ENCODE peak calls at places on chromosome 13, in six cellular contexts. M is effector memory CD4-positive, alpha-beta T cell; B is progenitor cell of endocrine pancreas; K is posterior cingulate gyrus; O is IMR-90; I is islet precursor cell. G is an unnamed sample.

GRCh38 chr13:51453308-51453958 is 597 bp upstream of the INTS6 start:
- DNase-seq in M (peak; percentile 72), I (no peak), O (no peak), K (peak; percentile 80), B (peak; percentile 65), G (no peak)

GRCh38 chr13:50444726-50445125 is 398.8 kb downstream of the DLEU7 start:
- DNase-seq in K (no peak), O (no peak), M (no peak), I (no peak), B (no peak), G (no peak)

GRCh38 chr13:91369432-91369831 is 21.9 kb downstream of the MIR17HG start:
- DNase-seq in I (peak; percentile 82), O (peak; percentile 28), M (no peak), K (no peak), B (no peak), G (no peak)

GRCh38 chr13:31048521-31048920 is 113.2 kb downstream of the HSPH1 start:
- DNase-seq in I (peak; percentile 57), O (no peak), B (no peak), K (no peak), M (no peak), G (no peak)

GRCh38 chr13:23754506-23754905 is 134.7 kb downstream of the MIPEP start:
- DNase-seq in I (no peak), B (no peak), O (peak; percentile 52), K (no peak), M (peak; percentile 15), G (no peak)

GRCh38 chr13:41613984-41614581 is 156.7 kb downstream of the RGCC start:
- DNase-seq in M (no peak), K (peak; percentile 43), I (peak; percentile 88), O (peak; percentile 96), B (no peak), G (no peak)

GRCh38 chr13:87426737-87427136 is 244.4 kb upstream of the SLITRK5 start:
- DNase-seq in B (no peak), I (no peak), K (no peak), M (no peak), O (no peak), G (no peak)

GRCh38 chr13:90396266-90396665 is 951.2 kb upstream of the MIR17HG start:
- DNase-seq in O (no peak), I (no peak), M (no peak), B (no peak), K (no peak), G (no peak)

GRCh38 chr13:59247166-59247565 is 916.6 kb downstream of the DIAPH3 start:
- DNase-seq in M (no peak), K (peak; percentile 77), I (peak; percentile 59), B (no peak), O (no peak), G (no peak)

GRCh38 chr13:76799696-76800095 is 86.5 kb downstream of the KCTD12 start:
- DNase-seq in M (no peak), I (no peak), B (no peak), K (no peak), O (no peak), G (no peak)

GRCh38 chr13:43852923-43853404 is 26.6 kb downstream of the CCDC122 start:
- DNase-seq in K (no peak), I (no peak), B (no peak), O (no peak), M (no peak), G (no peak)

GRCh38 chr13:59823495-59823894 is 340.2 kb downstream of the DIAPH3 start:
- DNase-seq in I (no peak), B (no peak), K (no peak), M (no peak), O (peak; percentile 77), G (no peak)

GRCh38 chr13:98890186-98890585 is 87.7 kb downstream of the DOCK9 start:
- DNase-seq in B (no peak), K (peak; percentile 52), I (peak; percentile 83), O (peak; percentile 74), M (no peak), G (no peak)

GRCh38 chr13:101552797-101553196 is 100.3 kb downstream of the ITGBL1 start:
- DNase-seq in K (no peak), O (peak; percentile 55), I (no peak), M (no peak), B (no peak), G (no peak)

GRCh38 chr13:46310066-46310465 is 77.0 kb downstream of the RUBCNL start:
- DNase-seq in M (no peak), B (no peak), O (no peak), K (no peak), I (no peak), G (no peak)

GRCh38 chr13:79354285-79354684 is 51.8 kb downstream of the RBM26 start:
- DNase-seq in M (no peak), O (no peak), B (no peak), I (no peak), K (no peak), G (no peak)

GRCh38 chr13:50130686-50131051 is 115.4 kb downstream of the KCNRG start:
- DNase-seq in K (peak; percentile 51), B (no peak), M (no peak), I (no peak), O (peak; percentile 47), G (no peak)

GRCh38 chr13:64997438-64997837 is 2232.7 kb downstream of the PCDH9 start:
- DNase-seq in O (no peak), K (no peak), B (no peak), M (no peak), I (no peak), G (no peak)

GRCh38 chr13:37313383-37313782 is 207.9 kb upstream of the CSNK1A1L start:
- DNase-seq in I (no peak), O (peak; percentile 92), M (no peak), B (no peak), K (no peak), G (no peak)

GRCh38 chr13:65744761-65745160 is 1485.4 kb downstream of the PCDH9 start:
- DNase-seq in B (no peak), I (no peak), M (no peak), O (peak; percentile 79), K (no peak), G (no peak)

GRCh38 chr13:35179494-35179893 is 237.4 kb downstream of the NBEA start:
- DNase-seq in O (no peak), B (no peak), M (no peak), I (no peak), K (no peak), G (no peak)

GRCh38 chr13:25732146-25732865 is 319.5 kb downstream of the SHISA2 start:
- DNase-seq in I (no peak), M (no peak), O (peak; percentile 2), K (no peak), B (no peak), G (no peak)

GRCh38 chr13:98509271-98510155 is 67.4 kb downstream of the STK24 start:
- DNase-seq in K (no peak), B (no peak), O (peak; percentile 92), I (peak; percentile 70), M (peak; percentile 41), G (no peak)

GRCh38 chr13:77000475-77000874 is 8.6 kb downstream of the CLN5 start:
- DNase-seq in B (no peak), M (no peak), O (no peak), I (no peak), K (no peak), G (no peak)

GRCh38 chr13:25733061-25733491 is 318.7 kb downstream of the SHISA2 start:
- DNase-seq in M (no peak), O (no peak), K (no peak), B (no peak), I (no peak), G (no peak)

GRCh38 chr13:29543230-29544215 is 52.0 kb downstream of the SLC7A1 start:
- DNase-seq in I (peak; percentile 90), O (peak; percentile 60), K (no peak), B (no peak), M (no peak), G (no peak)

GRCh38 chr13:94247890-94248289 is 231.6 kb downstream of the DCT start:
- DNase-seq in K (no peak), I (no peak), O (no peak), M (no peak), B (no peak), G (no peak)

GRCh38 chr13:73299787-73300186 is 241.0 kb downstream of the KLF5 start:
- DNase-seq in I (no peak), O (peak; percentile 50), B (no peak), K (no peak), M (no peak), G (no peak)

GRCh38 chr13:27360562-27360961 is 63.9 kb upstream of the GTF3A start:
- DNase-seq in O (peak; percentile 10), I (no peak), M (no peak), K (no peak), B (no peak), G (no peak)

GRCh38 chr13:100611678-100612492 is 23.3 kb upstream of the GGACT start:
- DNase-seq in O (no peak), B (no peak), K (no peak), I (no peak), M (no peak), G (no peak)

GRCh38 chr13:38697628-38698333 is 10.9 kb downstream of the FREM2 start:
- DNase-seq in K (no peak), M (no peak), I (peak; percentile 63), B (no peak), O (no peak), G (no peak)

GRCh38 chr13:33218020-33218419 is 67.5 kb downstream of the STARD13 start:
- DNase-seq in O (peak; percentile 71), B (no peak), M (no peak), K (no peak), I (peak; percentile 94), G (no peak)

GRCh38 chr13:29454931-29455481 is 140.5 kb downstream of the SLC7A1 start:
- DNase-seq in B (no peak), M (no peak), K (no peak), I (peak; percentile 85), O (peak; percentile 7), G (peak; percentile 25)

GRCh38 chr13:37884026-37884425 is 14.5 kb upstream of the TRPC4 start:
- DNase-seq in I (no peak), B (no peak), M (no peak), O (no peak), K (no peak), G (no peak)

G was measured in iPS DF 6.9.